ENCODE peak calls at places on chromosomes 4 and X, in nine cellular contexts. One of them, this sample, is unnamed.

GRCh38 chr4:75699299-75699698 is 25.1 kb upstream of the USO1 start:
- DNase-seq in astrocyte of the cerebellum: no peak
- DNase-seq in neural progenitor cell: peak
- DNase-seq in suprapubic skin: no peak
- DNase-seq in bronchial epithelial cell: no peak
- DNase-seq in dorsolateral prefrontal cortex: no peak
- DNase-seq in CD8-positive, alpha-beta T cell: no peak
- DNase-seq in keratinocyte: no peak
- DNase-seq in tibial artery: no peak
- DNase-seq in this sample: no peak

GRCh38 chr4:82491251-82491960 is 61.0 kb downstream of the ENOPH1 start:
- DNase-seq in astrocyte of the cerebellum: peak
- DNase-seq in neural progenitor cell: no peak
- DNase-seq in suprapubic skin: no peak
- DNase-seq in bronchial epithelial cell: peak
- DNase-seq in dorsolateral prefrontal cortex: no peak
- DNase-seq in CD8-positive, alpha-beta T cell: no peak
- DNase-seq in keratinocyte: no peak
- DNase-seq in tibial artery: no peak
- DNase-seq in this sample: no peak

GRCh38 chr4:127783026-127783769 is 1.1 kb downstream of the HSPA4L start:
- DNase-seq in astrocyte of the cerebellum: peak
- DNase-seq in neural progenitor cell: peak
- DNase-seq in suprapubic skin: peak
- DNase-seq in bronchial epithelial cell: peak
- DNase-seq in dorsolateral prefrontal cortex: peak
- DNase-seq in CD8-positive, alpha-beta T cell: no peak
- DNase-seq in keratinocyte: peak
- DNase-seq in tibial artery: peak
- DNase-seq in this sample: peak

GRCh38 chr4:156654410-156654809 is 317.2 kb downstream of the PDGFC start:
- DNase-seq in astrocyte of the cerebellum: peak
- DNase-seq in neural progenitor cell: no peak
- DNase-seq in suprapubic skin: no peak
- DNase-seq in bronchial epithelial cell: peak
- DNase-seq in dorsolateral prefrontal cortex: no peak
- DNase-seq in CD8-positive, alpha-beta T cell: no peak
- DNase-seq in keratinocyte: no peak
- DNase-seq in tibial artery: no peak
- DNase-seq in this sample: no peak

GRCh38 chr4:153553155-153553819 is 87.1 kb downstream of the TMEM131L start:
- DNase-seq in astrocyte of the cerebellum: no peak
- DNase-seq in neural progenitor cell: no peak
- DNase-seq in suprapubic skin: no peak
- DNase-seq in bronchial epithelial cell: no peak
- DNase-seq in dorsolateral prefrontal cortex: no peak
- DNase-seq in CD8-positive, alpha-beta T cell: no peak
- DNase-seq in keratinocyte: no peak
- DNase-seq in tibial artery: no peak
- DNase-seq in this sample: no peak

GRCh38 chrX:123959281-123960063 is 2.0 kb upstream of the STAG2 start:
- DNase-seq in astrocyte of the cerebellum: no peak
- DNase-seq in neural progenitor cell: peak
- DNase-seq in suprapubic skin: peak
- DNase-seq in bronchial epithelial cell: no peak
- DNase-seq in dorsolateral prefrontal cortex: no peak
- DNase-seq in CD8-positive, alpha-beta T cell: no peak
- DNase-seq in keratinocyte: no peak
- DNase-seq in tibial artery: peak
- DNase-seq in this sample: peak

GRCh38 chr4:8157496-8157895 is 1.1 kb downstream of the ABLIM2 start:
- DNase-seq in astrocyte of the cerebellum: no peak
- DNase-seq in neural progenitor cell: peak
- DNase-seq in suprapubic skin: no peak
- DNase-seq in bronchial epithelial cell: no peak
- DNase-seq in dorsolateral prefrontal cortex: no peak
- DNase-seq in CD8-positive, alpha-beta T cell: no peak
- DNase-seq in keratinocyte: no peak
- DNase-seq in tibial artery: peak
- DNase-seq in this sample: no peak

GRCh38 chrX:52995135-52995973 is 37.0 kb upstream of the FAM156A start:
- DNase-seq in astrocyte of the cerebellum: peak
- DNase-seq in neural progenitor cell: peak
- DNase-seq in suprapubic skin: peak
- DNase-seq in bronchial epithelial cell: peak
- DNase-seq in dorsolateral prefrontal cortex: peak
- DNase-seq in CD8-positive, alpha-beta T cell: peak
- DNase-seq in keratinocyte: peak
- DNase-seq in tibial artery: peak
- DNase-seq in this sample: peak

GRCh38 chr4:13933163-13933562 is 305.6 kb upstream of the BOD1L1 start:
- DNase-seq in astrocyte of the cerebellum: no peak
- DNase-seq in neural progenitor cell: no peak
- DNase-seq in suprapubic skin: no peak
- DNase-seq in bronchial epithelial cell: no peak
- DNase-seq in dorsolateral prefrontal cortex: no peak
- DNase-seq in CD8-positive, alpha-beta T cell: no peak
- DNase-seq in keratinocyte: no peak
- DNase-seq in tibial artery: no peak
- DNase-seq in this sample: peak

GRCh38 chrX:110477593-110478228 is 119.1 kb downstream of the RTL9 start:
- DNase-seq in astrocyte of the cerebellum: no peak
- DNase-seq in neural progenitor cell: no peak
- DNase-seq in suprapubic skin: no peak
- DNase-seq in bronchial epithelial cell: no peak
- DNase-seq in dorsolateral prefrontal cortex: no peak
- DNase-seq in CD8-positive, alpha-beta T cell: no peak
- DNase-seq in keratinocyte: no peak
- DNase-seq in tibial artery: no peak
- DNase-seq in this sample: no peak

DNA sequence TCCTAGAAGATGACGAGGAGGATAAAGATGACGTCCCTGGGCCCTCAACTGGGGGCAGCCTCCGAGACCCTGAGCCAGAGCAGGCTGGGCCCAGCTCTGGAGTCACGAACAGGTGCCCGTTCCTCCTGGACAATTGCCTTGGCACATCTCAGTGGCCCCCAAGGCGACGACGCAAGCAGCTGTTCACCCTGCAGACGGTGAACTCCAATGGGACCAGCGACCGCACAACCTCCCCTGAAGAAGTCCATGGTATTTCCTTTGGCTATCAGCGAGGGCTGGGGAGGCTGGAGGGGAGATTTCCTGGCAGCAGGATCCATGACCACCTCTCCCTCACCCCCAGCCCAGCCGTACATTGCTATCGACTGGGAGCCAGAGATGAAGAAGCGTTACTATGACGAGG is 11.9 kb downstream of the USP11 start:
- DNase-seq in astrocyte of the cerebellum: no peak
- DNase-seq in neural progenitor cell: no peak
- DNase-seq in suprapubic skin: no peak
- DNase-seq in bronchial epithelial cell: no peak
- DNase-seq in dorsolateral prefrontal cortex: no peak
- DNase-seq in CD8-positive, alpha-beta T cell: no peak
- DNase-seq in keratinocyte: no peak
- DNase-seq in tibial artery: no peak
- DNase-seq in this sample: no peak
- H3K4me3 ChIP-seq in astrocyte of the cerebellum: no peak
- H3K4me3 ChIP-seq in neural progenitor cell: no peak
- H3K4me3 ChIP-seq in suprapubic skin: no peak
- H3K4me3 ChIP-seq in bronchial epithelial cell: no peak
- H3K4me3 ChIP-seq in dorsolateral prefrontal cortex: no peak
- H3K4me3 ChIP-seq in CD8-positive, alpha-beta T cell: no peak
- H3K4me3 ChIP-seq in keratinocyte: no peak
- H3K4me3 ChIP-seq in tibial artery: no peak
- H3K4me3 ChIP-seq in this sample: no peak

GRCh38 chrX:106862972-106863688 is 40.0 kb downstream of the RIPPLY1 start:
- DNase-seq in astrocyte of the cerebellum: no peak
- DNase-seq in neural progenitor cell: peak
- DNase-seq in suprapubic skin: no peak
- DNase-seq in bronchial epithelial cell: peak
- DNase-seq in dorsolateral prefrontal cortex: no peak
- DNase-seq in CD8-positive, alpha-beta T cell: no peak
- DNase-seq in keratinocyte: no peak
- DNase-seq in tibial artery: no peak
- DNase-seq in this sample: no peak
- TF ChIP-seq CTCF in astrocyte of the cerebellum: peak
- TF ChIP-seq CTCF in neural progenitor cell: peak
- TF ChIP-seq CTCF in suprapubic skin: no peak
- TF ChIP-seq CTCF in bronchial epithelial cell: peak
- TF ChIP-seq CTCF in dorsolateral prefrontal cortex: no peak
- TF ChIP-seq CTCF in CD8-positive, alpha-beta T cell: no peak
- TF ChIP-seq CTCF in keratinocyte: peak
- TF ChIP-seq CTCF in tibial artery: no peak
- TF ChIP-seq CTCF in this sample: peak

GRCh38 chr4:138114434-138114833 is 127.7 kb downstream of the SLC7A11 start:
- DNase-seq in astrocyte of the cerebellum: peak
- DNase-seq in neural progenitor cell: no peak
- DNase-seq in suprapubic skin: no peak
- DNase-seq in bronchial epithelial cell: no peak
- DNase-seq in dorsolateral prefrontal cortex: no peak
- DNase-seq in CD8-positive, alpha-beta T cell: no peak
- DNase-seq in keratinocyte: no peak
- DNase-seq in tibial artery: no peak
- DNase-seq in this sample: peak
- H3K4me3 ChIP-seq in astrocyte of the cerebellum: no peak
- H3K4me3 ChIP-seq in neural progenitor cell: no peak
- H3K4me3 ChIP-seq in suprapubic skin: no peak
- H3K4me3 ChIP-seq in bronchial epithelial cell: no peak
- H3K4me3 ChIP-seq in dorsolateral prefrontal cortex: no peak
- H3K4me3 ChIP-seq in CD8-positive, alpha-beta T cell: no peak
- H3K4me3 ChIP-seq in keratinocyte: no peak
- H3K4me3 ChIP-seq in tibial artery: no peak
- H3K4me3 ChIP-seq in this sample: no peak

GRCh38 chrX:153922932-153923857 is 2.9 kb downstream of the ARHGAP4 start:
- DNase-seq in astrocyte of the cerebellum: no peak
- DNase-seq in neural progenitor cell: peak
- DNase-seq in suprapubic skin: peak
- DNase-seq in bronchial epithelial cell: no peak
- DNase-seq in dorsolateral prefrontal cortex: peak
- DNase-seq in CD8-positive, alpha-beta T cell: no peak
- DNase-seq in keratinocyte: no peak
- DNase-seq in tibial artery: peak
- DNase-seq in this sample: peak

GRCh38 chrX:153922286-153922573 is 3.8 kb downstream of the ARHGAP4 start:
- DNase-seq in astrocyte of the cerebellum: no peak
- DNase-seq in neural progenitor cell: no peak
- DNase-seq in suprapubic skin: peak
- DNase-seq in bronchial epithelial cell: no peak
- DNase-seq in dorsolateral prefrontal cortex: no peak
- DNase-seq in CD8-positive, alpha-beta T cell: no peak
- DNase-seq in keratinocyte: no peak
- DNase-seq in tibial artery: no peak
- DNase-seq in this sample: no peak

GRCh38 chrX:153925387-153925738 is 701 bp downstream of the ARHGAP4 start:
- DNase-seq in astrocyte of the cerebellum: no peak
- DNase-seq in neural progenitor cell: no peak
- DNase-seq in suprapubic skin: no peak
- DNase-seq in bronchial epithelial cell: no peak
- DNase-seq in dorsolateral prefrontal cortex: no peak
- DNase-seq in CD8-positive, alpha-beta T cell: no peak
- DNase-seq in keratinocyte: no peak
- DNase-seq in tibial artery: no peak
- DNase-seq in this sample: no peak

GRCh38 chrX:153925739-153926593 is at the start of gene ARHGAP4:
- DNase-seq in astrocyte of the cerebellum: no peak
- DNase-seq in neural progenitor cell: peak
- DNase-seq in suprapubic skin: no peak
- DNase-seq in bronchial epithelial cell: no peak
- DNase-seq in dorsolateral prefrontal cortex: no peak
- DNase-seq in CD8-positive, alpha-beta T cell: peak
- DNase-seq in keratinocyte: no peak
- DNase-seq in tibial artery: no peak
- DNase-seq in this sample: no peak

DNA sequence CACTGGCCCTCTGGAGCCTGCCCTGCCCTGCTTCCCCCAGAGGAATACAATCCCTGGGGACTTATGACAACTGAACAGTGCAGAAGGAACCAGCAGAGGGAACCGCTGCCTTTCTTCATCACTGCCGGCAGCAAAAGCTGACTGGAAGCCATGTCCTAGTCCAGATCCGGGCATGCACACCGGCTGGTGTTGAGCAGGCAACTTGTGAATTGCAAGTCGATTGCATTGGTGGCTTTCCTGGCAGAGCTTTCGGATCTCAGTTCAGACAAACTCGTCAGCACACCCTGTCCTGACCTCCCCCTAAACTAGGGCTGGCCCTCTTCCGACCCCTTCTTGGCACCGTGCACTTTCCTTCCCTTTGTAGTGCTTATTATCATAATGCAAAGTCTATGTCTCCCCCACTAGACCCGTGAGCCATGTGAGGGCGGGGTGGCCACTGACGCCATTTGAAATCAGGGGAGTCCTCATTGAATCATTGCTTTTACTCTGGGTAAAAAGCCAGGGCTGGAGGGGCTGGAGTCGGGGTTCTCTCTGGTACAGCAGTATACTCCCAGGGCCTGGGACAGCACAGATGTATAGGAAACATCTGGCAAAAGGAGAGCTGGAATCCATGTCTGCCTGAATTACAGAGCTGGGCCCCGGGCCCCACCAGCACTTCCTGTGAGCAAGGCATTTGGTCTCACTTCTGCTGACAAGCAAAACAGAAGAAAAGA is 1.8 kb downstream of the ARHGAP4 start:
- DNase-seq in astrocyte of the cerebellum: no peak
- DNase-seq in neural progenitor cell: peak
- DNase-seq in suprapubic skin: peak
- DNase-seq in bronchial epithelial cell: no peak
- DNase-seq in dorsolateral prefrontal cortex: no peak
- DNase-seq in CD8-positive, alpha-beta T cell: no peak
- DNase-seq in keratinocyte: no peak
- DNase-seq in tibial artery: peak
- DNase-seq in this sample: peak
- TF ChIP-seq CTCF in astrocyte of the cerebellum: peak
- TF ChIP-seq CTCF in neural progenitor cell: peak
- TF ChIP-seq CTCF in suprapubic skin: no peak
- TF ChIP-seq CTCF in bronchial epithelial cell: peak
- TF ChIP-seq CTCF in dorsolateral prefrontal cortex: no peak
- TF ChIP-seq CTCF in CD8-positive, alpha-beta T cell: peak
- TF ChIP-seq CTCF in keratinocyte: no peak
- TF ChIP-seq CTCF in tibial artery: peak
- TF ChIP-seq CTCF in this sample: no peak

GRCh38 chr4:86098691-86099090 is 261.2 kb downstream of the MAPK10 start:
- DNase-seq in astrocyte of the cerebellum: no peak
- DNase-seq in neural progenitor cell: no peak
- DNase-seq in suprapubic skin: no peak
- DNase-seq in bronchial epithelial cell: no peak
- DNase-seq in dorsolateral prefrontal cortex: no peak
- DNase-seq in CD8-positive, alpha-beta T cell: no peak
- DNase-seq in keratinocyte: no peak
- DNase-seq in tibial artery: no peak
- DNase-seq in this sample: no peak
- H3K4me3 ChIP-seq in astrocyte of the cerebellum: no peak
- H3K4me3 ChIP-seq in neural progenitor cell: no peak
- H3K4me3 ChIP-seq in suprapubic skin: no peak
- H3K4me3 ChIP-seq in bronchial epithelial cell: no peak
- H3K4me3 ChIP-seq in dorsolateral prefrontal cortex: no peak
- H3K4me3 ChIP-seq in CD8-positive, alpha-beta T cell: no peak
- H3K4me3 ChIP-seq in keratinocyte: no peak
- H3K4me3 ChIP-seq in tibial artery: no peak
- H3K4me3 ChIP-seq in this sample: no peak

This sample was measured in fibroblast of the aortic adventitia.